ENCODE peak calls at places on chromosomes 5 and 9, in nine cellular contexts. Y, U, Z, K, O, I, G, J and B are unnamed samples. For H4K20me1, the result is how much of the 10 kb centered on the place peaks cover.

GRCh38 chr5:35087971-35088370 is 40.2 kb upstream of the AGXT2 start:
- DNase-seq in Y (no peak), U (peak), Z (peak), K (no peak), O (no peak), I (no peak), G (no peak), J (peak), B (no peak)

GRCh38 chr5:44365351-44365750 is 23.9 kb downstream of the FGF10 start:
- DNase-seq in Y (no peak), U (no peak), Z (peak), K (no peak), O (peak), I (no peak), G (no peak), J (no peak), B (peak)

GRCh38 chr5:38531518-38531917 is 24.9 kb downstream of the LIFR start:
- DNase-seq in Y (no peak), U (no peak), Z (no peak), K (no peak), O (no peak), I (no peak), G (no peak), J (no peak), B (no peak)

GRCh38 chr9:96020822-96021615 is 145.5 kb downstream of the ERCC6L2 start:
- DNase-seq in Y (peak), U (no peak), Z (no peak), K (no peak), O (peak), I (peak), G (no peak), J (no peak), B (peak)

GRCh38 chr5:119417891-119418781 is 34.2 kb upstream of the HSD17B4 start:
- DNase-seq in Y (no peak), U (peak), Z (peak), K (no peak), O (no peak), I (no peak), G (no peak), J (peak), B (peak)

GRCh38 chr5:168020522-168021294 is 270.7 kb upstream of the WWC1 start:
- DNase-seq in Y (no peak), U (peak), Z (peak), K (no peak), O (no peak), I (no peak), G (no peak), J (peak), B (no peak)

GRCh38 chr5:143749581-143750204 is 62.3 kb upstream of the HMHB1 start:
- DNase-seq in Y (no peak), U (no peak), Z (peak), K (no peak), O (peak), I (no peak), G (no peak), J (no peak), B (no peak)

GRCh38 chr5:103375863-103376591 is 117.5 kb downstream of the MACIR start:
- DNase-seq in Y (no peak), U (peak), Z (peak), K (no peak), O (peak), I (no peak), G (no peak), J (no peak), B (no peak)

GRCh38 chr9:17906841-17907779 is 328.2 kb downstream of the SH3GL2 start:
- DNase-seq in Y (peak), U (no peak), Z (no peak), K (no peak), O (peak), I (no peak), G (no peak), J (no peak), B (no peak)

GRCh38 chr5:173246135-173246495 is 11.1 kb upstream of the NKX2-5 start:
- DNase-seq in Y (no peak), U (no peak), Z (no peak), K (no peak), O (no peak), I (no peak), G (no peak), J (no peak), B (no peak)

GRCh38 chr9:110197330-110198187 is 10.4 kb downstream of the C9orf152 start:
- DNase-seq in Y (no peak), U (no peak), Z (no peak), K (no peak), O (no peak), I (no peak), G (no peak), J (no peak), B (no peak)

GRCh38 chr5:83440826-83441225 is 30.7 kb upstream of the VCAN start:
- DNase-seq in Y (no peak), U (no peak), Z (no peak), K (no peak), O (no peak), I (no peak), G (no peak), J (peak), B (peak)

GRCh38 chr5:8436919-8437318 is 568.0 kb downstream of the MTRR start:
- DNase-seq in Y (no peak), U (peak), Z (no peak), K (no peak), O (no peak), I (no peak), G (no peak), J (no peak), B (no peak)

GRCh38 chr5:169050146-169050571 is 250.8 kb downstream of the SLIT3 start:
- DNase-seq in Y (no peak), U (peak), Z (no peak), K (no peak), O (no peak), I (no peak), G (no peak), J (peak), B (peak)

DNA sequence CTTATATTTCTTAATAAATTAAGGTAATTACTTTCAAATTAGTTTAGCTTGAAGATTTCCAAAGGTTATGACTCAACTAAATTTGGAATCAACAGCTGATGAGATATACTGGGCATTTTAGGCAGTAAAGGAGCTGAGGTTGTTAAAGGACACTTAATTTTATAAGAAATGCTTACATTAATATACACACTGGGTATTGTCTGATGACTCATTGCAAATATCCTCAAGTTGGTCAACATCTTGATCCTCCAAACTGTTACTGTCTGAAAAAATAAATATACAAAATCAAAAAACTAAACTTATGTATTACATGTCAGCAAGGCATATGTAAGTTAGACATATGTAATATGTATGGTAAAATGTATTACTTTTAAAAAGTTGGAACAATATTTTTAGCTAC is 3.4 kb downstream of the GFM2 start:
- DNase-seq in Y (no peak), U (peak), Z (no peak), K (no peak), O (no peak), I (no peak), G (no peak), J (no peak), B (peak)
- H3K4me3 ChIP-seq in Y (no peak), U (no peak), Z (no peak), K (no peak), O (no peak), I (no peak), G (no peak), J (no peak), B (no peak)

GRCh38 chr5:135377751-135378680 is 21.0 kb downstream of the MACROH2A1 start:
- DNase-seq in Y (no peak), U (no peak), Z (no peak), K (no peak), O (no peak), I (no peak), G (no peak), J (no peak), B (peak)
- H4K20me1 ChIP-seq in Y (under half), U (under half), Z (under half), K (under half), O (half or more), I (under half), G (under half), J (half or more), B (under half)

DNA sequence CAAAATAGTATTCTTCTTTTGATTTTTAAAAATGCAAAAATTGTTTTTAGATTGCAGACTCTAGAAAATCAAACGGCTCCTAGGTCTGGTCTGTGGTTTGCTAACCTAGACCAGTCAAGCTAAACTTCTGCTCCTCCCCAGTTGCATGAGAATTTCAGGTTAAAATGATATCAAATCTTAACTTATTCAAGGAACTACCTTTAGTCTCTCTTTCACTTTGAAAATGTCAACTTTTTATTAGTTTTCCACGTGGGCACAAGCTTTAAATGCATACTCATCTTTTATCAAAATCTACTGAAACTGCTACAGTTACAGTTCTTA is 8.8 kb downstream of the CAMK4 start:
- DNase-seq in Y (no peak), U (no peak), Z (no peak), K (no peak), O (no peak), I (no peak), G (no peak), J (no peak), B (no peak)
- H3K4me3 ChIP-seq in Y (no peak), U (no peak), Z (no peak), K (no peak), O (no peak), I (no peak), G (no peak), J (no peak), B (no peak)

GRCh38 chr5:133471699-133472098 is 140.6 kb downstream of the FSTL4 start:
- DNase-seq in Y (no peak), U (no peak), Z (no peak), K (no peak), O (no peak), I (no peak), G (no peak), J (no peak), B (no peak)

GRCh38 chr5:133475986-133476385 is 136.4 kb downstream of the FSTL4 start:
- DNase-seq in Y (no peak), U (no peak), Z (no peak), K (no peak), O (no peak), I (no peak), G (no peak), J (no peak), B (peak)

GRCh38 chr5:133473291-133473690 is 139.1 kb downstream of the FSTL4 start:
- DNase-seq in Y (no peak), U (no peak), Z (no peak), K (no peak), O (no peak), I (no peak), G (no peak), J (no peak), B (no peak)

GRCh38 chr5:133472829-133473228 is 139.5 kb downstream of the FSTL4 start:
- DNase-seq in Y (no peak), U (no peak), Z (no peak), K (no peak), O (no peak), I (no peak), G (no peak), J (no peak), B (peak)

DNA sequence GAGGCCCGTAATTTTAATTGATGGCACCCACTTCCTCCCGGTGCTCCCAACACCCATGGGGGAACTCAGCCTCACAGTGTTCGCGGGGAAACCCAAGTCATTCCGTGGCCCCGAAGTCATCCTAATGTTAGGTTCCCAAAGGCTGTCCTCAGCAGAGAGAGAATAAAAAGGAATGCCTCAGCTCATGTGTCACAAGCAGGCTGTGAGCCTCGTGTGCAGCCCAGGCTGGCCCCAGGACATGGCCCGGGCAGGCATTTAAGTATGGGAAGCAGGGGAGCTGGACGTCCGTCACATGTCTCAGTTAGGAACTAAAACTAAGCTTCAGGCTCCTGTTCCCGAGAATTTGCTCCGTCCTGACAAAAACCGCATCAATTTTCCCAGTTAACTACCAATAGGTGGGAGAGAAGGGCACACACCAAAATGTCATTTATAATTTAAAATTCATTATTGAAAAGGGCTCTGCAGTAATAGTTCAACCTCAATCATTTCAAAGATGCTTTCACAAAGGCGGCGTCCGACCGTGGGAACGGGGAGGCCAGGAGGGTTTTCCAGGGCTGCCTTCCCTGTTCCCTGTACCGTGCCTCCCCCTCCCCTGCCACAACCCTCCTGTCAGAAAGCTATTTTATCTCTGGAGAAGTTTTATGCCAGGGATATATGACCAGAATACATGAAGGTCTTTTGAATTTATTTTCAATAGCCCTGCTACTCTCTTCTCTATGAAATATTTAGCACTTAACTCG is 137.3 kb downstream of the FSTL4 start:
- DNase-seq in Y (no peak), U (no peak), Z (no peak), K (no peak), O (no peak), I (no peak), G (no peak), J (no peak), B (no peak)
- H4K20me1 ChIP-seq in Y (under half), U (under half), Z (under half), K (under half), O (under half), I (under half), G (under half), J (under half), B (under half)

GRCh38 chr9:33161589-33162132 is 5.5 kb downstream of the B4GALT1 start:
- DNase-seq in Y (no peak), U (peak), Z (no peak), K (peak), O (peak), I (no peak), G (no peak), J (no peak), B (peak)
- H3K4me3 ChIP-seq in Y (no peak), U (peak), Z (peak), K (peak), O (no peak), I (no peak), G (no peak), J (peak), B (peak)

DNA sequence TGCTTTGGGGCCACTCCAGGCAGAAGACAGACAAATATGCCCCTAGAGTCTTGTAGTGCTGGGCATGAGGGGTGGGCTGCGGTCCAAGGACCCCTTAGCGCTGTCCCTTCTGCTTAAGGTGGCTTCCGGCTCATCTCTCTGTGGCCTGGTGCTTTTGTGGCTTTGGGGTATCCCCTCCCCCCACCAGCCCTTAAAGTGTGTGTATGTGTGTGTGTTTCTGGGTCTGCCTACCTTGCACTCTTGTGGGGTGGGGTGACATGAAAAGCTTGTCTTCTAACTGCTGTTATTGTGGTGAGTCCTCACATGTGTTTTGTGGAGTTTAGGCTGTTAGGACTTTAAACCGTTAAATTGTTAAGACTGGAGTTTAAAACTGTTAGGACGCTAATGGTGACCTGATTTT is 23.6 kb downstream of the MARCHF6 start:
- DNase-seq in Y (no peak), U (no peak), Z (no peak), K (no peak), O (no peak), I (no peak), G (no peak), J (no peak), B (no peak)
- H4K20me1 ChIP-seq in Y (under half), U (half or more), Z (under half), K (under half), O (half or more), I (under half), G (under half), J (half or more), B (under half)

GRCh38 chr9:127917603-127918002 is 762 bp upstream of the ST6GALNAC4 start:
- DNase-seq in Y (no peak), U (no peak), Z (no peak), K (no peak), O (no peak), I (no peak), G (peak), J (no peak), B (no peak)
- H3K4me3 ChIP-seq in Y (peak), U (no peak), Z (no peak), K (no peak), O (no peak), I (no peak), G (peak), J (no peak), B (no peak)

GRCh38 chr9:133142657-133143592 is 20.8 kb downstream of the GBGT1 start:
- DNase-seq in Y (no peak), U (no peak), Z (no peak), K (no peak), O (no peak), I (no peak), G (no peak), J (no peak), B (no peak)

GRCh38 chr9:133144887-133145466 is 18.7 kb downstream of the GBGT1 start:
- DNase-seq in Y (no peak), U (no peak), Z (peak), K (no peak), O (no peak), I (no peak), G (no peak), J (no peak), B (no peak)

GRCh38 chr9:133141833-133142594 is 21.0 kb upstream of the RALGDS start:
- DNase-seq in Y (no peak), U (no peak), Z (no peak), K (no peak), O (no peak), I (no peak), G (no peak), J (no peak), B (no peak)

GRCh38 chr9:133143639-133144141 is 20.0 kb downstream of the GBGT1 start:
- DNase-seq in Y (no peak), U (no peak), Z (no peak), K (no peak), O (no peak), I (no peak), G (no peak), J (no peak), B (no peak)

GRCh38 chr9:133144142-133144886 is 19.4 kb downstream of the GBGT1 start:
- DNase-seq in Y (peak), U (peak), Z (peak), K (no peak), O (peak), I (peak), G (peak), J (no peak), B (peak)
- H4K20me1 ChIP-seq in Y (under half), U (under half), Z (under half), K (under half), O (under half), I (under half), G (under half), J (half or more), B (under half)